ENCODE peak calls at places on chromosomes 3 and 15, in five cellular contexts. H, P, Q, D and A are unnamed samples.

GRCh38 chr15:80743189-80743833 is 35.9 kb upstream of the CEMIP start:
- DNase-seq in H (no peak), P (peak), Q (peak), D (no peak), A (no peak)

GRCh38 chr15:65303687-65304392 is 637 bp upstream of the RNU5B-1 start:
- DNase-seq in H (no peak), P (peak), Q (no peak), D (peak), A (peak)

GRCh38 chr15:83784975-83785374 is 131.1 kb downstream of the ADAMTSL3 start:
- DNase-seq in H (no peak), P (no peak), Q (no peak), D (no peak), A (no peak)

GRCh38 chr15:25053000-25053815 is 98.4 kb downstream of the SNRPN start:
- DNase-seq in H (no peak), P (no peak), Q (no peak), D (no peak), A (no peak)

GRCh38 chr3:9193633-9194032 is 55.8 kb downstream of the SRGAP3 start:
- DNase-seq in H (no peak), P (no peak), Q (no peak), D (no peak), A (no peak)

GRCh38 chr3:188279696-188280398 is 125.9 kb downstream of the LPP start:
- DNase-seq in H (no peak), P (no peak), Q (no peak), D (no peak), A (no peak)

GRCh38 chr3:149199474-149199873 is 22.2 kb downstream of the CP start:
- DNase-seq in H (no peak), P (no peak), Q (no peak), D (no peak), A (no peak)

GRCh38 chr3:57822686-57823085 is 66.6 kb downstream of the SLMAP start:
- DNase-seq in H (no peak), P (no peak), Q (no peak), D (no peak), A (no peak)

GRCh38 chr3:28973621-28974020 is 307.2 kb upstream of the RBMS3 start:
- DNase-seq in H (no peak), P (no peak), Q (no peak), D (no peak), A (no peak)

GRCh38 chr3:21562225-21562624 is 188.8 kb downstream of the ZNF385D start:
- DNase-seq in H (no peak), P (no peak), Q (no peak), D (no peak), A (no peak)
- TF ChIP-seq CTCF in H (no peak), P (no peak), Q (no peak), D (no peak), A (no peak)

DNA sequence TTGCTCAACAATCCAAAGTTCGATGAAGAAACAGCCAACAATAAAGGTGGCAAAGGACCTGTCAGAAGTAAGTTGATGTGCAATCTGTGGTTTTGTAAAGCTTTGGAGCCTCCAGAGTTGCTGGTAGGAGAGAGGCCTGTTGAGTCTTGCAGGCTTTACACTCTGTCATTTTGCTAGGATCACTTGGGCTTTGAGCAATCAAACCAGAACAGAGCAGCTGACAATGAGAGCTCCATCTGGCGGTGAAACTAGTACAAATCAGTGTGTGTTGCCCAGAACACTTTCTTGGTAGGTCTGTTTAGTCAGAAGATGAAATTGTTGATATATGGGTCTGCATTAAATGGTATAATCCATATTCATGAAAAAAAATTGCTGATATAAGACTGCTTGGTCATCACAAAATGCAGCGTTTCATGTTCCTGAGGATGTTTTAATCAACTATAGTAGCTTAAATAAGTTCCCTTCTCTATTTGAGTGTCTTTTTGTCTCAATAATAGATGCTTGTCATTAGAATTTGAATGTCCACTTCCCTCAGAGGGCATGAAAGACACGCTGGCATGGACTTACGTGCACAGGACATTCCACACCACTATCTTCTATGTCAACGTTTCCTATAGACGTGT is 25.7 kb downstream of the TMOD2 start:
- DNase-seq in H (peak), P (no peak), Q (peak), D (peak), A (peak)
- TF ChIP-seq CTCF in H (peak), P (peak), Q (peak), D (peak), A (peak)

GRCh38 chr3:185176756-185177359 is 24.0 kb upstream of the C3orf70 start:
- DNase-seq in H (no peak), P (no peak), Q (peak), D (no peak), A (peak)
- TF ChIP-seq CTCF in H (peak), P (peak), Q (peak), D (peak), A (peak)

DNA sequence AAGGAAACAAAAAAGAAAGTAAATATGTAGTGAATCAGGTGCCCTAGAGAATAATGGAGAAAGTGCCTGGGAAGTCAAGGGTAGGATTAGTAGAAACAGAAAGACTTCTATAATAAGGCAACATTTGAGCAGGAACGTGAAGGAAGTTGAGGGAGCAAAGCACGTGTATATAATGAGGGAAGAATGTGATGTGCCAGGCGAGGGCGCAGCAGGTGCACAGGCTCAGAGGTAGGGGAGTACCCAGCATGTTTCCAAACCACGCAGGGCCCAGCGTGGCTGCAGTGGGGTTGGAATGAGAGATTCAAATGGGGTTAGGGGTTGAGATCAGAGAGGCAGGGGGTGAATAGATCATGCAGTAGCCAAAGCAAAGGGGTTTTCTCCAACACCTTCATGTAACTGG is 91.9 kb upstream of the VGLL4 start:
- DNase-seq in H (no peak), P (no peak), Q (no peak), D (no peak), A (no peak)
- TF ChIP-seq CTCF in H (no peak), P (no peak), Q (no peak), D (no peak), A (no peak)

DNA sequence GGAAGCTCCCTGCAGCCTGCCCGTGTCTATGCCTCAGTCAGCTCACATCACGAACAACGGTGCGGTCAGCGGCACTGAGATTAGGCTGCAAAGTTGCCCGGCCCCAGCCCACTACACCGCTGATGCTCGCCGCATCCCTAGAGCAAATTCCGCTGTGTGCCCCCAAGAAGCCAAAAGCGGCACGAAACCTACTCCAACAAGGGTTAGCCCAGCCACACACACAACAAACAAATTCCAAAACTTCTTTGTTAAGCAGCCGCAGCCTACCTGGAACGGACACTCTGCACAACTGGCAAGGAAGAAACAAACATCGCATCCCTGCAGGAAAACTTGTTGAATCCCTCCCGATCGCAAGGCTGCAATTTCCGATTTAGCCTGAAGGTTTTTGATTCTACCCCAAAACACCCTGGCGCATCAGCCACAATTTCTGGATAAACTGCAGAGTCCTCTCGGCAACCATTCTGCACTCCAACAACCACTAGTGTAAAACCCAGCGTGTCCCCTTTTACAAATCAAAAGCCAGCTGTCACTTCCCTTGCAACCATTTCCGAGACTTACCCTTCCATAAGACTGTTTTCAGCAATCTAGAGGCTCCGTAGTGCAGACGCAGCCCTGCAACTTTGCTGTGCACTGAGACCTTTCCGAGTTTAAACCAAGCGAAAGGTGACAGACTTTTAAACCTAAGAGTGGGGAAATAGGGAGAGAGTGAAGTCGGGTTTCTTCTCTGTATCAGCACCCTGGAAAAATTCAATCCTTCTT is 425 bp downstream of the ROBO1 start:
- DNase-seq in H (no peak), P (no peak), Q (no peak), D (no peak), A (no peak)
- TF ChIP-seq CTCF in H (no peak), P (no peak), Q (no peak), D (no peak), A (peak)

GRCh38 chr15:35755237-35755802 is 209.4 kb upstream of the DPH6 start:
- DNase-seq in H (no peak), P (no peak), Q (no peak), D (no peak), A (no peak)

GRCh38 chr15:35751421-35752133 is 205.6 kb upstream of the DPH6 start:
- DNase-seq in H (peak), P (peak), Q (peak), D (peak), A (peak)

GRCh38 chr15:35752134-35752466 is 206.1 kb upstream of the DPH6 start:
- DNase-seq in H (no peak), P (no peak), Q (no peak), D (no peak), A (no peak)

GRCh38 chr15:35756588-35756987 is 210.6 kb upstream of the DPH6 start:
- DNase-seq in H (no peak), P (no peak), Q (no peak), D (no peak), A (no peak)

DNA sequence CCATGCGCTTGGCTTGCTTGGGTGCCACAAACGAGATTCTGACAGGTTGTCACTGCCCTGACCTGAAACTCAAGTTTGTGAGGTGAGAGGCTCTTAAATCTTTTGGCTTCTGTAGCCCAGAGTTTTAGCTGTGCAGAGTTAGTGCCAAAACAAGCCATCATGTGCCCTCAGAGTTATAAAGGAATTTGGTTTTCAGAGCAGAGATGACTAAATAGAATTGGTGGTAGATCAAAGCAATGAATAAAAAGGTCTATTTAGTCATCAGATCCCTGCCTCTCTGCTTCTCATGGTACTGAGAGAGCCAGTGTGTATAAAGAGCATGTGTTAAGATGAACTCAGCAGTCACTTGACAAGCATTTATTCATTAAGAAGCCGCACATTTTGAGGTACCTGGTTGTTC is 207.5 kb upstream of the DPH6 start:
- DNase-seq in H (no peak), P (no peak), Q (no peak), D (no peak), A (no peak)
- TF ChIP-seq CTCF in H (no peak), P (no peak), Q (no peak), D (no peak), A (no peak)

GRCh38 chr3:131174752-131175151 is 148.1 kb downstream of the NEK11 start:
- DNase-seq in H (no peak), P (no peak), Q (no peak), D (no peak), A (no peak)
- TF ChIP-seq CTCF in H (no peak), P (no peak), Q (no peak), D (no peak), A (no peak)

DNA sequence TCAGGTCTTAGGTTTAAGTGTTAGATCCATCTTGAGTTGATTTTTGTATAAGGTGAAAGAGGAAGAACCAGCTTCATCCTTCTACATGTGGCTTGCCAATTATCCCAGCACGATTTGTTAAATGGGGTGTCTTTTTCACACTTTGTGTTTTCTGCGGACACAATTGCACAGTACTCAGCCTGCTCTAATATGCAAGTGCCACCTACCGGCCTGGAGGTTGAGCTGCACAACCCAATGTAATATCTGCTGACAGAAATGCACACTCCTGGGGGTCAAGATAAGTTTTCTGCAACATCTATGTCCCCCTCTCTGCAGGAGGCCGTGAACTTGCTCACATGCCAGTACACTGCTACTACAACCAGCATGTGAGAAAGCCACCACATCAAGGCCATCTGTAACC is 791.9 kb upstream of the ROBO1 start:
- DNase-seq in H (no peak), P (no peak), Q (no peak), D (no peak), A (no peak)
- TF ChIP-seq CTCF in H (no peak), P (no peak), Q (no peak), D (no peak), A (no peak)

DNA sequence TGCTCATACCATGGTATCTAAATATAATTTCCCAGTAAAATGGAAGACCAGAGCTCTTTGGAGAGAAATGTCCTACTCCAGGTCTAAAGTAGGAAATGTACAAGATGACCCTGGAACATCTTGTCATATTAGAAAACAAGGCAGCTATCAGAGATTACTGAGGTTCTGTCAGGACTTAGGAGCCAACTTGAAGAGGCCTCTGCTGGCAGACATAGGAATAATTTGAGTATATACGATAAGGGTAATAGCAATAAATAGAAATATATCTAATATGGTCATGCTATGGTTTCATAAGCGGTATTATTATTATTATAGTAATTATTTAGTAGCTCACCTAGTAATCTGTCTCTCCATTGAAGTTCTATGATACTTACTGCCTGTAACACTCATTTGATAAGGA is 224.2 kb downstream of the SOX2 start:
- DNase-seq in H (no peak), P (no peak), Q (no peak), D (no peak), A (no peak)
- TF ChIP-seq CTCF in H (no peak), P (no peak), Q (no peak), D (no peak), A (no peak)